ENCODE peak calls at places on chromosomes 1 and 21, in five cellular contexts. I is PC-9, N is endothelial cell of umbilical vein, C is SJSA1, L is lower lobe of right lung. A is an unnamed sample.

GRCh38 chr1:54481201-54481884 is 66.7 kb upstream of the ACOT11 start:
- DNase-seq in I (no peak), N (no peak), C (no peak), L (no peak), A (no peak)

GRCh38 chr1:194568610-194569009 is 1382.2 kb upstream of the B3GALT2 start:
- DNase-seq in I (no peak), N (no peak), C (no peak), L (no peak), A (no peak)

GRCh38 chr1:147264158-147264768 is 21.8 kb downstream of the CHD1L start:
- DNase-seq in I (no peak), N (no peak), C (no peak), L (no peak), A (no peak)

GRCh38 chr1:150553392-150554085 is 4.3 kb downstream of the ADAMTSL4 start:
- DNase-seq in I (no peak), N (no peak), C (no peak), L (peak; percentile 48), A (peak; percentile 53)

GRCh38 chr21:33155457-33155856 is 74.3 kb upstream of the IFNAR2 start:
- DNase-seq in I (no peak), N (no peak), C (no peak), L (no peak), A (no peak)

GRCh38 chr1:26546375-26546774 is 16.8 kb downstream of the RPS6KA1 start:
- DNase-seq in I (no peak), N (no peak), C (no peak), L (peak; percentile 60), A (no peak)

GRCh38 chr1:109404838-109405237 is 7.1 kb upstream of the SORT1 start:
- DNase-seq in I (no peak), N (no peak), C (no peak), L (no peak), A (no peak)

GRCh38 chr1:27883536-27884181 is 11.3 kb downstream of the THEMIS2 start:
- DNase-seq in I (no peak), N (no peak), C (no peak), L (no peak), A (no peak)

GRCh38 chr1:89277725-89278124 is 5.1 kb upstream of the GBP5 start:
- DNase-seq in I (no peak), N (no peak), C (no peak), L (no peak), A (no peak)

GRCh38 chr1:27235827-27236226 is 1.4 kb downstream of the WDTC1 start:
- DNase-seq in I (no peak), N (peak; percentile 4), C (no peak), L (no peak), A (no peak)

GRCh38 chr1:70887936-70888335 is 159.7 kb downstream of the PTGER3 start:
- DNase-seq in I (no peak), N (no peak), C (no peak), L (no peak), A (no peak)

GRCh38 chr1:24190970-24191570 is 4.0 kb upstream of the IFNLR1 start:
- DNase-seq in I (no peak), N (no peak), C (no peak), L (no peak), A (no peak)

GRCh38 chr1:41377397-41377796 is 16.2 kb downstream of the FOXO6 start:
- DNase-seq in I (no peak), N (no peak), C (no peak), L (no peak), A (no peak)

GRCh38 chr1:164765557-164765956 is 206.6 kb downstream of the PBX1 start:
- DNase-seq in I (no peak), N (no peak), C (peak; percentile 55), L (no peak), A (no peak)

GRCh38 chr1:60114735-60115318 is 41.3 kb upstream of the C1orf87 start:
- DNase-seq in I (no peak), N (no peak), C (no peak), L (no peak), A (no peak)

GRCh38 chr1:46612937-46613660 is 3.5 kb downstream of the MOB3C start:
- DNase-seq in I (no peak), N (no peak), C (no peak), L (no peak), A (no peak)

GRCh38 chr1:200266871-200267270 is 143.0 kb downstream of the ZNF281 start:
- DNase-seq in I (no peak), N (no peak), C (no peak), L (no peak), A (no peak)

GRCh38 chr1:233251321-233251720 is 44.2 kb downstream of the PCNX2 start:
- DNase-seq in I (no peak), N (no peak), C (no peak), L (no peak), A (no peak)

GRCh38 chr1:15684042-15684461 is at the start of gene PLEKHM2:
- DNase-seq in I (peak; percentile 14), N (no peak), C (no peak), L (peak; percentile 67), A (peak; percentile 63)

GRCh38 chr21:25501448-25501847 is 105.8 kb downstream of the MRPL39 start:
- DNase-seq in I (no peak), N (no peak), C (no peak), L (no peak), A (no peak)

GRCh38 chr1:112575154-112575804 is 43.7 kb downstream of the ST7L start:
- DNase-seq in I (peak; percentile 26), N (peak; percentile 45), C (peak; percentile 58), L (no peak), A (no peak)

GRCh38 chr1:203306970-203307541 is 1.7 kb downstream of the BTG2 start:
- DNase-seq in I (no peak), N (peak; percentile 42), C (no peak), L (no peak), A (peak; percentile 70)

GRCh38 chr1:50793521-50793920 is 166.5 kb downstream of the FAF1 start:
- DNase-seq in I (no peak), N (no peak), C (no peak), L (no peak), A (no peak)

GRCh38 chr1:181190362-181191035 is 102.0 kb downstream of the IER5 start:
- DNase-seq in I (no peak), N (no peak), C (no peak), L (no peak), A (no peak)

GRCh38 chr1:214439352-214440119 is 111.9 kb downstream of the PTPN14 start:
- DNase-seq in I (peak; percentile 58), N (peak; percentile 53), C (no peak), L (no peak), A (no peak)

GRCh38 chr1:236893626-236894545 is 98.8 kb downstream of the MTR start:
- DNase-seq in I (no peak), N (no peak), C (no peak), L (no peak), A (no peak)

GRCh38 chr1:3905953-3906671 is 6.0 kb upstream of the C1orf174 start:
- DNase-seq in I (no peak), N (no peak), C (no peak), L (peak; percentile 43), A (peak; percentile 71)

GRCh38 chr1:39434797-39435395 is 56.5 kb upstream of the BMP8A start:
- DNase-seq in I (no peak), N (no peak), C (peak; percentile 54), L (no peak), A (no peak)

GRCh38 chr1:37034301-37035013 is at the start of gene GRIK3:
- DNase-seq in I (no peak), N (no peak), C (no peak), L (no peak), A (no peak)

GRCh38 chr1:238409191-238409846 is 518.6 kb upstream of the ZP4 start:
- DNase-seq in I (no peak), N (no peak), C (peak; percentile 32), L (no peak), A (no peak)

DNA sequence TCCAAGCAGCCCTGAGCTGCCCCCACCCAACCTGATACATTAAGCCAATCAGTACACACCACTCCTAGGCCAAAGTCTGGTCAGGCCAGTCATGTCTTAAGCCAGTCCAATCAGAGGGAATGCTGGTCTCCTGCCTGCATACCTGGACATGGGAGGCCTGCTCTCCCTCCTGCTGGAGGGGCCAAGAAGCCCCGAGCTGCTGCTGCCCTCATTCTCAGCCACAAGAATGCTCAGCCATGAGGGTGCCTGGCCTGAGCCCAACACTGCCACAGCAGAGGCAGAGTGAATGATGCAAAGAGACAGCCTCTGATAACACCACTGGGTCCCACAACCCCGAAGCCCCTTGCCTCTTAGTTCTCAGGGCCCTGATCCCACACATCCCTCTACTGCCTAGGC is 23.0 kb downstream of the CHD5 start:
- DNase-seq in I (peak; percentile 40), N (no peak), C (no peak), L (no peak), A (no peak)
- H3K27me3 ChIP-seq in I (no peaks in the 10 kb centered on the region), N (no peaks in the 10 kb centered on the region), C (no peaks in the 10 kb centered on the region), L (peaks cover 7% of the 10 kb centered on the region), A (no peaks in the 10 kb centered on the region)

GRCh38 chr1:32953495-32953894 is 11.1 kb downstream of the RNF19B start:
- DNase-seq in I (no peak), N (peak; percentile 91), C (peak; percentile 60), L (no peak), A (no peak)
- H3K36me3 ChIP-seq in I (no peaks in the 10 kb centered on the region), N (no peaks in the 10 kb centered on the region), C (no peaks in the 10 kb centered on the region), L (no peaks in the 10 kb centered on the region), A (no peaks in the 10 kb centered on the region)

DNA sequence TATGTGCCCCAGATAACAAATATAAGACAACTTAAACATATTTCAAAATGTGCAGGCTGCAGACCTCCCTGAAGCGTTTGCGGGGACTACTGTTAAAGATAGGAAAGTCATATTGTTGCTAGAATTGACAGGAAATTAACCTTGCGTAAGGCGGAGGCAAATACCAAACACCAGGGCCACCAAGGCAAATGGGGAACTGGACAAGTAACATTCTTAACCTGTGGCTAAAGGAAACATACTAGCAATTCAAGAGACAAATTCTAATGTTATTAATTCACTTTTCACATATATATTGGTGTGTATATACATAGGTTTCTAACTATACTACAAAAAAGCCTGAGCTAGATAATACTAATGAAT is 6.8 kb downstream of the HAPLN2 start:
- DNase-seq in I (no peak), N (no peak), C (no peak), L (no peak), A (no peak)
- H3K27me3 ChIP-seq in I (peaks cover 8% of the 10 kb centered on the region), N (peaks cover 38% of the 10 kb centered on the region), C (peaks cover 69% of the 10 kb centered on the region), L (peaks cover 83% of the 10 kb centered on the region), A (no peaks in the 10 kb centered on the region)

GRCh38 chr1:2459757-2460156 is 16.3 kb upstream of the PLCH2 start:
- DNase-seq in I (peak; percentile 55), N (peak; percentile 12), C (no peak), L (no peak), A (no peak)

GRCh38 chr1:2457444-2457843 is 18.6 kb upstream of the PLCH2 start:
- DNase-seq in I (no peak), N (no peak), C (no peak), L (no peak), A (no peak)

GRCh38 chr1:2460996-2461751 is 14.9 kb upstream of the PLCH2 start:
- DNase-seq in I (no peak), N (no peak), C (no peak), L (no peak), A (no peak)

GRCh38 chr1:2462819-2463218 is 13.3 kb upstream of the PLCH2 start:
- DNase-seq in I (no peak), N (no peak), C (no peak), L (no peak), A (no peak)

DNA sequence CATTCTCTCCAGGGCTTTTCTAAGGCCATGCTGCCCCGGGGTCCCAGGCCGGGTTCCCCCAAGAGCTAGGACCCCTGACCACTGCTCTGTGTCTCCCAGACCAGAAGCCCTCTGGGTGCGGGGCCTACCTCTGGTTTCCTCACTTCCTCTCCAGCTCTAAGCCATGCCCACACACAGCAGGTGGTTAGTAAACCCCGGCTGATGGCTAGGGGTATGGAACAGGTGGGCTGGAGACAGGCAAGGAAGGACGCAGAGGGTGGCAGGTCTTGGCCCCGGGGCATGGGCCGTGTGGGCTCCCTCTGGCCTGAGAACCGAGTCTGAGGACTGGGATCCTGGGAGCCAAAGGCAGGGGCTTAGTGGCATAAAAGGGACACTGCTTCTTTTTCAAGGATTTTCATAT is 15.9 kb upstream of the PLCH2 start:
- DNase-seq in I (no peak), N (no peak), C (no peak), L (no peak), A (no peak)
- H3K36me3 ChIP-seq in I (no peaks in the 10 kb centered on the region), N (no peaks in the 10 kb centered on the region), C (no peaks in the 10 kb centered on the region), L (no peaks in the 10 kb centered on the region), A (no peaks in the 10 kb centered on the region)